ENCODE peak calls at places on chromosomes 2 and 18, in ten cellular contexts. One of them, this sample, is unnamed.

GRCh38 chr2:25557179-25558036 is 116.0 kb downstream of the DTNB start:
- DNase-seq in keratinocyte: no peak
- DNase-seq in tibial artery: no peak
- DNase-seq in neural progenitor cell: no peak
- DNase-seq in astrocyte: no peak
- DNase-seq in WERI-Rb-1: no peak
- DNase-seq in fibroblast of the aortic adventitia: no peak
- DNase-seq in PC-3: no peak
- DNase-seq in AG10803: no peak
- DNase-seq in psoas muscle: no peak
- DNase-seq in this sample: no peak

GRCh38 chr2:193584522-193584938 is 1389.8 kb upstream of the TMEFF2 start:
- DNase-seq in keratinocyte: no peak
- DNase-seq in tibial artery: no peak
- DNase-seq in neural progenitor cell: peak; percentile 57
- DNase-seq in astrocyte: peak; percentile 10
- DNase-seq in WERI-Rb-1: peak; percentile 35
- DNase-seq in fibroblast of the aortic adventitia: peak; percentile 46
- DNase-seq in PC-3: peak; percentile 62
- DNase-seq in AG10803: no peak
- DNase-seq in psoas muscle: no peak
- DNase-seq in this sample: peak; percentile 2

GRCh38 chr2:75592888-75593287 is 32.1 kb upstream of the EVA1A start:
- DNase-seq in keratinocyte: no peak
- DNase-seq in tibial artery: no peak
- DNase-seq in neural progenitor cell: no peak
- DNase-seq in astrocyte: no peak
- DNase-seq in WERI-Rb-1: no peak
- DNase-seq in fibroblast of the aortic adventitia: no peak
- DNase-seq in PC-3: peak; percentile 57
- DNase-seq in AG10803: no peak
- DNase-seq in psoas muscle: no peak
- DNase-seq in this sample: no peak

GRCh38 chr2:220932041-220932440 is 640.1 kb downstream of the EPHA4 start:
- DNase-seq in keratinocyte: no peak
- DNase-seq in tibial artery: no peak
- DNase-seq in neural progenitor cell: no peak
- DNase-seq in astrocyte: no peak
- DNase-seq in WERI-Rb-1: no peak
- DNase-seq in fibroblast of the aortic adventitia: no peak
- DNase-seq in PC-3: no peak
- DNase-seq in AG10803: no peak
- DNase-seq in psoas muscle: no peak
- DNase-seq in this sample: no peak

GRCh38 chr18:55318864-55319516 is 269.0 kb downstream of the TCF4 start:
- DNase-seq in keratinocyte: no peak
- DNase-seq in tibial artery: no peak
- DNase-seq in neural progenitor cell: no peak
- DNase-seq in astrocyte: peak; percentile 66
- DNase-seq in WERI-Rb-1: no peak
- DNase-seq in fibroblast of the aortic adventitia: peak; percentile 67
- DNase-seq in PC-3: no peak
- DNase-seq in AG10803: peak; percentile 85
- DNase-seq in psoas muscle: no peak
- DNase-seq in this sample: no peak

GRCh38 chr2:162058973-162059668 is 14.9 kb downstream of the DPP4 start:
- DNase-seq in keratinocyte: no peak
- DNase-seq in tibial artery: no peak
- DNase-seq in neural progenitor cell: no peak
- DNase-seq in astrocyte: peak; percentile 55
- DNase-seq in WERI-Rb-1: no peak
- DNase-seq in fibroblast of the aortic adventitia: no peak
- DNase-seq in PC-3: no peak
- DNase-seq in AG10803: no peak
- DNase-seq in psoas muscle: no peak
- DNase-seq in this sample: peak; percentile 50

GRCh38 chr2:29336334-29336733 is 221.1 kb downstream of the CLIP4 start:
- DNase-seq in keratinocyte: no peak
- DNase-seq in tibial artery: no peak
- DNase-seq in neural progenitor cell: no peak
- DNase-seq in astrocyte: no peak
- DNase-seq in WERI-Rb-1: no peak
- DNase-seq in fibroblast of the aortic adventitia: no peak
- DNase-seq in PC-3: no peak
- DNase-seq in AG10803: no peak
- DNase-seq in psoas muscle: no peak
- DNase-seq in this sample: no peak

GRCh38 chr2:157596992-157597681 is 31.5 kb downstream of the ACVR1C start:
- DNase-seq in keratinocyte: no peak
- DNase-seq in tibial artery: peak; percentile 65
- DNase-seq in neural progenitor cell: peak; percentile 78
- DNase-seq in astrocyte: peak; percentile 1
- DNase-seq in WERI-Rb-1: no peak
- DNase-seq in fibroblast of the aortic adventitia: peak; percentile 7
- DNase-seq in PC-3: peak; percentile 46
- DNase-seq in AG10803: peak; percentile 8
- DNase-seq in psoas muscle: peak; percentile 59
- DNase-seq in this sample: no peak

GRCh38 chr18:7325126-7325430 is 94.2 kb downstream of the LRRC30 start:
- DNase-seq in keratinocyte: peak; percentile 76
- DNase-seq in tibial artery: no peak
- DNase-seq in neural progenitor cell: no peak
- DNase-seq in astrocyte: no peak
- DNase-seq in WERI-Rb-1: no peak
- DNase-seq in fibroblast of the aortic adventitia: no peak
- DNase-seq in PC-3: peak; percentile 79
- DNase-seq in AG10803: no peak
- DNase-seq in psoas muscle: no peak
- DNase-seq in this sample: no peak

GRCh38 chr2:10014418-10015190 is 28.7 kb upstream of the KLF11 start:
- DNase-seq in keratinocyte: peak; percentile 99
- DNase-seq in tibial artery: peak; percentile 54
- DNase-seq in neural progenitor cell: no peak
- DNase-seq in astrocyte: no peak
- DNase-seq in WERI-Rb-1: no peak
- DNase-seq in fibroblast of the aortic adventitia: no peak
- DNase-seq in PC-3: peak; percentile 72
- DNase-seq in AG10803: no peak
- DNase-seq in psoas muscle: no peak
- DNase-seq in this sample: no peak

GRCh38 chr18:74387362-74387761 is 69.7 kb downstream of the DIPK1C start:
- DNase-seq in keratinocyte: no peak
- DNase-seq in tibial artery: no peak
- DNase-seq in neural progenitor cell: no peak
- DNase-seq in astrocyte: no peak
- DNase-seq in WERI-Rb-1: no peak
- DNase-seq in fibroblast of the aortic adventitia: peak; percentile 23
- DNase-seq in PC-3: no peak
- DNase-seq in AG10803: peak; percentile 21
- DNase-seq in psoas muscle: no peak
- DNase-seq in this sample: no peak

DNA sequence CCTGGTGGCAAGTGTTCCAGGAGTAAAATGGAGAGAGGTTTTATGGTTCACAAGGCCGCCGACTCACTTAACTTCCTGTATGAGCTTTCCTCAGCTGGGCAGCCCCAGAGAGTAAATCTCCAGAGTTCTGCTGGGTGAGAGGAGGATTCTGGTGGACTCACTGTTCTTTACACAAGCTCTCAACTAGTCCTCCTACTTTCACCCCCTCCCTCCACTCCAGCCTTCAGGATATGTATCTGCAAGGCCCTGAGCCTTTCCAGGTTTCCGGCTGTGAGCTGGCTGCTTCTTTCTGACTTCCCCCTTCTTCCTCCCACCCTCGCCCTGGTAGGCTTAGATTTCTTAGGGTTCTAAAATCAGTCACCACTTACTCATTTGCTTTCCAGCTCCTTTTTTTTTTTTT is 34.0 kb downstream of the EML6 start:
- DNase-seq in keratinocyte: no peak
- DNase-seq in tibial artery: no peak
- DNase-seq in neural progenitor cell: no peak
- DNase-seq in astrocyte: peak; percentile 17
- DNase-seq in WERI-Rb-1: no peak
- DNase-seq in fibroblast of the aortic adventitia: peak; percentile 52
- DNase-seq in PC-3: peak; percentile 51
- DNase-seq in AG10803: peak; percentile 20
- DNase-seq in psoas muscle: no peak
- DNase-seq in this sample: no peak
- TF ChIP-seq CTCF in keratinocyte: no peak
- TF ChIP-seq CTCF in tibial artery: no peak
- TF ChIP-seq CTCF in neural progenitor cell: no peak
- TF ChIP-seq CTCF in astrocyte: no peak
- TF ChIP-seq CTCF in WERI-Rb-1: no peak
- TF ChIP-seq CTCF in fibroblast of the aortic adventitia: no peak
- TF ChIP-seq CTCF in PC-3: no peak
- TF ChIP-seq CTCF in AG10803: no peak
- TF ChIP-seq CTCF in psoas muscle: no peak
- TF ChIP-seq CTCF in this sample: no peak

DNA sequence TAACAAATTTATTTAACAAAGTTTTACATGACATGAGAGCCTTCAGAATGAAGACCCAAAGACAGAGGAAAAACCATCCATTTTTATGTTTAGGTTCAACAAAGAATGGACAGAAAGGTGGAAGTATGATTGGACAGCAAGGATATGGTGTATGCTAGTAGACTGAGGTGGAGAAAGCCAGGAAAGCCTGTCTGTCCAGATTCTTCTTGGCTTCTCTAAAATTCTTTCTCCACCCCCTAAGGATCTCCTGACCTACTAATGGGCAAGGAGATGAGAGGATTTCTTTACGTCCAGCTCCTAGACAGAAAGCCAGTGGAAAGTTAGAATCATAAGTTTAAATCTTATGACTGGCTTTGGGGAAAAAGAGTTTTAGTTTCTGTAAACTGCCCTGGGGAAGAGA is 3.0 kb downstream of the ATIC start:
- DNase-seq in keratinocyte: no peak
- DNase-seq in tibial artery: no peak
- DNase-seq in neural progenitor cell: no peak
- DNase-seq in astrocyte: no peak
- DNase-seq in WERI-Rb-1: no peak
- DNase-seq in fibroblast of the aortic adventitia: no peak
- DNase-seq in PC-3: peak; percentile 69
- DNase-seq in AG10803: no peak
- DNase-seq in psoas muscle: no peak
- DNase-seq in this sample: no peak
- H3K4me3 ChIP-seq in keratinocyte: no peak overlapping the region
- H3K4me3 ChIP-seq in tibial artery: no peak overlapping the region
- H3K4me3 ChIP-seq in neural progenitor cell: no peak overlapping the region
- H3K4me3 ChIP-seq in astrocyte: no peak overlapping the region
- H3K4me3 ChIP-seq in WERI-Rb-1: no peak overlapping the region
- H3K4me3 ChIP-seq in fibroblast of the aortic adventitia: no peak overlapping the region
- H3K4me3 ChIP-seq in PC-3: no peak overlapping the region
- H3K4me3 ChIP-seq in AG10803: no peak overlapping the region
- H3K4me3 ChIP-seq in psoas muscle: no peak overlapping the region
- H3K4me3 ChIP-seq in this sample: no peak overlapping the region

GRCh38 chr18:66872277-66872676 is 268.4 kb upstream of the CDH19 start:
- DNase-seq in keratinocyte: no peak
- DNase-seq in tibial artery: no peak
- DNase-seq in neural progenitor cell: no peak
- DNase-seq in astrocyte: peak; percentile 6
- DNase-seq in WERI-Rb-1: no peak
- DNase-seq in fibroblast of the aortic adventitia: no peak
- DNase-seq in PC-3: peak; percentile 40
- DNase-seq in AG10803: no peak
- DNase-seq in psoas muscle: no peak
- DNase-seq in this sample: no peak
- TF ChIP-seq CTCF in keratinocyte: no peak
- TF ChIP-seq CTCF in tibial artery: no peak
- TF ChIP-seq CTCF in neural progenitor cell: no peak
- TF ChIP-seq CTCF in astrocyte: peak; percentile 22
- TF ChIP-seq CTCF in WERI-Rb-1: no peak
- TF ChIP-seq CTCF in fibroblast of the aortic adventitia: no peak
- TF ChIP-seq CTCF in PC-3: peak; percentile 50
- TF ChIP-seq CTCF in AG10803: no peak
- TF ChIP-seq CTCF in psoas muscle: no peak
- TF ChIP-seq CTCF in this sample: no peak

GRCh38 chr2:218782529-218782845 is 540 bp downstream of the CYP27A1 start:
- DNase-seq in keratinocyte: no peak
- DNase-seq in tibial artery: no peak
- DNase-seq in neural progenitor cell: no peak
- DNase-seq in astrocyte: no peak
- DNase-seq in WERI-Rb-1: peak; percentile 16
- DNase-seq in fibroblast of the aortic adventitia: peak; percentile 5
- DNase-seq in PC-3: no peak
- DNase-seq in AG10803: no peak
- DNase-seq in psoas muscle: no peak
- DNase-seq in this sample: no peak

GRCh38 chr2:218783612-218784169 is 1.7 kb downstream of the CYP27A1 start:
- DNase-seq in keratinocyte: no peak
- DNase-seq in tibial artery: no peak
- DNase-seq in neural progenitor cell: no peak
- DNase-seq in astrocyte: no peak
- DNase-seq in WERI-Rb-1: no peak
- DNase-seq in fibroblast of the aortic adventitia: no peak
- DNase-seq in PC-3: no peak
- DNase-seq in AG10803: no peak
- DNase-seq in psoas muscle: no peak
- DNase-seq in this sample: no peak

GRCh38 chr2:218781691-218782528 is at the start of gene CYP27A1:
- DNase-seq in keratinocyte: no peak
- DNase-seq in tibial artery: peak; percentile 70
- DNase-seq in neural progenitor cell: peak; percentile 71
- DNase-seq in astrocyte: no peak
- DNase-seq in WERI-Rb-1: peak; percentile 55
- DNase-seq in fibroblast of the aortic adventitia: peak; percentile 8
- DNase-seq in PC-3: peak; percentile 23
- DNase-seq in AG10803: peak; percentile 23
- DNase-seq in psoas muscle: peak; percentile 78
- DNase-seq in this sample: no peak

GRCh38 chr2:218780026-218780425 is 1.9 kb upstream of the CYP27A1 start:
- DNase-seq in keratinocyte: no peak
- DNase-seq in tibial artery: no peak
- DNase-seq in neural progenitor cell: no peak
- DNase-seq in astrocyte: no peak
- DNase-seq in WERI-Rb-1: no peak
- DNase-seq in fibroblast of the aortic adventitia: no peak
- DNase-seq in PC-3: no peak
- DNase-seq in AG10803: no peak
- DNase-seq in psoas muscle: no peak
- DNase-seq in this sample: no peak

DNA sequence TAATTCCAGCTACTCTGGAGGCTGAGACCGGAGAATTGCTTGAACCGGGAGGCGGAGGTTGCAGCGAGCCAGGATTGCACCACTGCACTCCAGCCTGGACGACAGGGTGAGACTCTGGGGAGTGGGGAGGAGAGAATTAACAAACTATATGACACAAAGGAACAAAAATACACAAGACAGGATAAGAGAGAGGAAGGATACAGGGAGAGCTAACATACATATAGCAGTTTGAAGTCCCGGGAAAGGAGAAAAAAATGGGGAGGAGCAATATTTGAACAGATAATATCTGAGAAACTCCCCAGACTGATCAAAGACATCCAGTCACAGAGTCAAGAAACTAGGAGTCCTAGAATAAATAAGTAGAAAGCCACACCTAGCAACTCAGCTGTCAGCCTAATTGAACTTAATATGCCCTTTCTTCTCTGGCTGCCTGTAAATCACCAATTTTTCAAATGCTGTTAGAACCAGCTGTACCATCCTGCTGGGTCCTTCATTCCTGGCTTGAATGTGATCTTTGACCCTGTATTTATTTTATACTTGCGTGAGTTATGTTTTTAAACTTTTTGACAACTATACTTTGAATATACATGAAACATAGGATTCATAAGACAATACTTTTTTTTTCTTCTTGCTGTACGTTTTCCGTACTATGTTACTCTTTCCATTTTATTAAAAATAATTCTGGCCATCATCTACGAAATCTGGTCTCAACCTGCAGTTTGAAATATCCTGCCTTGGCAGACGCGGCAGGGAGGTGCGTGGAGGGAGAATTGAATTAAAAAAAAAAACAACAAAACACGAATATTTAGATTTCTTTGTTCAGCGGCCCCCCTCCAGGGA is 876 bp upstream of the CYP27A1 start:
- DNase-seq in keratinocyte: no peak
- DNase-seq in tibial artery: no peak
- DNase-seq in neural progenitor cell: no peak
- DNase-seq in astrocyte: no peak
- DNase-seq in WERI-Rb-1: no peak
- DNase-seq in fibroblast of the aortic adventitia: peak; percentile 7
- DNase-seq in PC-3: peak; percentile 35
- DNase-seq in AG10803: no peak
- DNase-seq in psoas muscle: no peak
- DNase-seq in this sample: no peak
- H3K4me3 ChIP-seq in keratinocyte: no peak overlapping the region
- H3K4me3 ChIP-seq in tibial artery: peak overlapping the region; percentile 67
- H3K4me3 ChIP-seq in neural progenitor cell: peak overlapping the region; percentile 57
- H3K4me3 ChIP-seq in astrocyte: peak overlapping the region; percentile 51
- H3K4me3 ChIP-seq in WERI-Rb-1: peak overlapping the region; percentile 59
- H3K4me3 ChIP-seq in fibroblast of the aortic adventitia: peak overlapping the region; percentile 55
- H3K4me3 ChIP-seq in PC-3: peak overlapping the region; percentile 79
- H3K4me3 ChIP-seq in AG10803: peak overlapping the region; percentile 61
- H3K4me3 ChIP-seq in psoas muscle: peak overlapping the region; percentile 74
- H3K4me3 ChIP-seq in this sample: peak overlapping the region; percentile 69